ENCODE peak calls at places on chromosomes 12 and 14, in nine cellular contexts. T, P, R, U, H, D, E, Z and L are unnamed samples.

GRCh38 chr12:67355428-67356385 is 86.5 kb downstream of the CAND1 start:
- DNase-seq in P (no peak), E (peak), D (peak), R (no peak), U (no peak), H (peak), Z (peak), T (peak), L (peak)

GRCh38 chr12:11580125-11580751 is 69.2 kb upstream of the ETV6 start:
- DNase-seq in U (no peak), R (no peak), E (peak), H (peak), Z (no peak), T (peak), D (no peak), P (peak), L (no peak)

GRCh38 chr14:39939023-39939422 is 506.8 kb upstream of the FBXO33 start:
- DNase-seq in Z (no peak), H (no peak), U (no peak), P (no peak), T (no peak), E (peak), D (no peak), R (no peak), L (no peak)

GRCh38 chr12:40209886-40210285 is 14.9 kb upstream of the LRRK2 start:
- DNase-seq in E (no peak), Z (no peak), D (no peak), T (no peak), P (no peak), R (no peak), H (no peak), U (no peak), L (no peak)

GRCh38 chr14:69818760-69819191 is 21.7 kb upstream of the SLC10A1 start:
- DNase-seq in T (peak), H (peak), D (peak), Z (peak), E (peak), R (peak), P (peak), U (no peak), L (peak)

GRCh38 chr12:90908465-90908864 is 46.5 kb downstream of the CCER1 start:
- DNase-seq in E (peak), T (peak), U (no peak), R (no peak), Z (no peak), P (no peak), D (no peak), H (no peak), L (no peak)

GRCh38 chr14:32635103-32635719 is 303.5 kb upstream of the NPAS3 start:
- DNase-seq in R (no peak), U (no peak), T (peak), E (peak), P (no peak), Z (no peak), D (no peak), H (no peak), L (peak)

GRCh38 chr12:47818701-47819543 is 781 bp downstream of the HDAC7 start:
- DNase-seq in E (no peak), Z (no peak), R (peak), H (no peak), T (no peak), D (no peak), U (no peak), P (peak), L (peak)

GRCh38 chr14:38108681-38109080 is 99.0 kb upstream of the SSTR1 start:
- DNase-seq in U (no peak), D (no peak), R (no peak), T (peak), P (no peak), Z (no peak), H (no peak), E (peak), L (no peak)

GRCh38 chr12:53365245-53365904 is 14.6 kb upstream of the SP1 start:
- DNase-seq in H (no peak), Z (no peak), D (no peak), U (no peak), R (no peak), T (no peak), P (no peak), E (peak), L (no peak)

GRCh38 chr12:91729543-91729942 is 416.1 kb downstream of the BTG1 start:
- DNase-seq in D (no peak), P (no peak), T (no peak), R (no peak), H (no peak), Z (no peak), U (no peak), E (no peak), L (no peak)

GRCh38 chr14:32202468-32202865 is 602 bp downstream of the RNU6-8 start:
- DNase-seq in Z (no peak), T (peak), D (no peak), R (no peak), H (no peak), P (no peak), E (peak), U (no peak), L (peak)

GRCh38 chr14:26525057-26525456 is 72.8 kb downstream of the NOVA1 start:
- DNase-seq in T (peak), H (no peak), D (no peak), R (no peak), P (no peak), U (no peak), Z (no peak), E (no peak), L (no peak)
- H3K4me3 ChIP-seq in T (no peak), H (no peak), D (no peak), R (no peak), P (no peak), U (no peak), Z (no peak), E (no peak), L (no peak)

DNA sequence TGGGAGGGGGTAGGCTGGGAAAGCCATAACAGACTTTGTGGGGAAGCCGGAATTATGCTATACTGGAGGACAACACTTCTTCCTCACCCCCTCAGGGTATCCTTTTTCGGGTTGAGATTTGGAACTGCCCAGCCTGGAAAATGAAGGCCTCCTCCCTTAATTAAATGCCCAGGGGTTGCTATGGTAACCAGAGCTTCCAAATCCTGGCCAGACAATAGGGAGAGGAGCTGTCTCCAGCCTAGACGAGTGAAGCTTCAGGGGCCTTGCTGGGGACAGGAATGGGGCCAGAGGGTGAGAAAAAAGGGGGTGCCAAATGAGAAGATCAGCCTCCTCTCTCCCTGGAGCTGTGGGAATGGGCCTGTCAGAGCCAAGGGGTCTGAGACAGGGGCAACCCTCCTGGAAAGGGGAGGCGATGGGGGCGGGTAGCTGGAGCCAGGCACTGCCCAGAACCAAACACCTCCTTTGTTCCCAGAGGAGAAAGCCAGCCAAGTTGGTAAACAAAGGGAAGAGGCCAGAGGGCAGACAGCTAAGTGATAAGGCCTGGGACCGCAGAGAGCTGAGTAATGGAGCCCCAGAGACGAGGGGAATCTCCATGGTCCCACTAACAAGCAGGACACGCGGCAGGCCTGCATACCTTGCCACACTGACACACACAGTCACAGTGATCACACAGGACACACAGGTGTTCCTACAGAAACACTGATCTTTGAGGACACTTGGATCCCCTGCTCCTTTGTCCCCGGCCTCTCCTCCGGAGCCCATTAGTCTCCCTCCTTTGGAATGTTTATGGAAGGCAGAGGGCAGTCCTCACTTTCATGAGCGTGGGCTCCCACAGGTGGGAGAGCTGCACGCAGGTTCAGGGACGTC is 17.9 kb upstream of the RND1 start:
- DNase-seq in H (peak), T (no peak), P (no peak), Z (no peak), U (no peak), R (no peak), D (no peak), E (no peak), L (peak)
- H3K27ac ChIP-seq in H (peak), T (no peak), P (no peak), Z (no peak), U (no peak), R (no peak), D (peak), E (peak), L (no peak)

DNA sequence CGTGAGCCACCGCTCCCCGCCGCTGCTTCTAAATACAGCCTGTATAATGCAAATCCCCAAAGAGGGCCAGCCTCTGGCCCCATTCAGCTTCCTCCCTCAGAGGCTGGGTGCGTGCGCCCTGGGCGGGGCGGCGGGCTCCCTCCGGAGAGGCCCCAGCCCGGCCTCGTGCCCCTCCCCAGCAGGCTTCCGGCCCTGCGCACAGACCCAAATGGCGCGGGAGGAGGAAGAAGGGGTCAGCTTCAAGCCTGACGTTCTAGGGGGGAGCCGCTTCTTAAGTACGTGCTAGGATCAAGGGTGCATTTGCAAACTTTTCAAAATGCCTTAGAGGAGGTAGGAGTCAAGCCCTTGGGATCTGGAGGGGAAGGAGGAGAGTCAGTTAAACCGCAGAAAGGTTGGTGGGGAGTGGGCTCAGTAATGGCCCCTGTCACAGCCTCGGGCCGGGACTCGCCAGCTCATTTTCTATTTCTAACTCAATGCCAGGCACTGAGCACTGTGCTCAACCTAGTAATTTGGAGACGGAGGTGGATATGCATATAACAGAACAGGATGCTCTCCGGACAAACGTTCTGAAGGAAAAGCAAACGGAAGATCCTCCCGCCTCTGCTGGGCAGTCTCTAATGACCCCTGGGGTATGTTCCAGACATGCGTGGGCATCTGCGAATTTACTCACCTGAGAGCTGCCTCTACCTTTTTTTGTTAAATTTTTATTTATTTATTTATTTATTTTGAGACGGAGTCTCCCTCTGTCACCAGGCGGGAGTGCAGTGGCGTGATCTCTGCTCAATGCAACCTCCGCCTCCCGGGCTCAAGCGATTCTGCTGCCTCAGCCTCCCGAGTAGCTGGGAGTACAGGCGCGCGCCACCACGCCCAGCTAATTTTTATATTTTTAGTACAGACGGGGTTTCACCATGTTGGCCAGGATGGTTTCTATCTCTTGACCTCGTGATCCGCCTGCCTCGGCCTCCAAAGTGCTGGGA is 32.3 kb downstream of the NINJ2 start:
- DNase-seq in T (no peak), R (peak), H (no peak), Z (no peak), D (no peak), P (peak), E (no peak), U (no peak), L (no peak)
- H3K4me3 ChIP-seq in T (no peak), R (peak), H (peak), Z (no peak), D (no peak), P (no peak), E (no peak), U (peak), L (no peak)

DNA sequence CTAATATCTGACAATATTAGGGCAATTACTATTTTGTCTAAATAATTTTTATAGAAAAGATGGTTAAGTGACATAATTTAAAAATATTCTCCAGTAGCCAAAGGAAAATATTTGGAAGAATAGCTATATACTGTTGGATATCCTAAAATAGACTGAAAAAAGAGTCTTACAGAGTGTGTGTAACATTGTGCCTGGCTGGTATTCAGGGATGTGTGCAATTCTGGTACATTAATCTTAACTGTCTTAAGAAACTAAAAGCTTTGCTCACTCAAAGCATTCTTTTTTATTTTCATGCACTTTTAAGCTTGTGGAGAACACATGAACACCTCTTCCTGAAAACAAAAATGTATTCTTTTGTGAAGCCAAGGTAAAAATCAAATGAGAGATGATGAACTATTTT is 10.1 kb upstream of the NR2C1 start:
- DNase-seq in R (no peak), T (peak), H (no peak), D (no peak), U (no peak), P (no peak), E (no peak), Z (no peak), L (no peak)
- H3K27ac ChIP-seq in R (peak), T (peak), H (peak), D (no peak), U (no peak), P (no peak), E (no peak), Z (no peak), L (peak)